ENCODE peak calls at places on chromosomes 11 and 22, in eight cellular contexts. C, J, F, U, D, S, X and M are unnamed samples.
A peak's percentile ranks its signal among the peaks of the same experiment; 100 is the strongest.

GRCh38 chr11:32952421-32952820 is 59.8 kb downstream of the QSER1 start:
- DNase-seq in X (no peak), J (no peak), D (no peak), C (no peak), F (no peak), S (no peak), U (no peak), M (no peak)

GRCh38 chr11:83722392-83722791 is 436.2 kb upstream of the CCDC90B start:
- DNase-seq in U (no peak), D (peak; percentile 50), F (no peak), C (no peak), X (no peak), S (no peak), J (no peak), M (no peak)

GRCh38 chr11:125304111-125304639 is 139.6 kb downstream of the PKNOX2 start:
- DNase-seq in X (no peak), C (no peak), F (no peak), S (no peak), J (no peak), U (no peak), D (no peak), M (no peak)

GRCh38 chr11:68839953-68840641 is 1.6 kb downstream of the CPT1A start:
- DNase-seq in X (no peak), C (no peak), F (no peak), J (no peak), U (peak; percentile 56), S (no peak), D (no peak), M (no peak)

GRCh38 chr11:9853929-9854557 is 190.2 kb downstream of the SWAP70 start:
- DNase-seq in J (no peak), D (no peak), U (no peak), X (no peak), C (no peak), S (no peak), F (no peak), M (no peak)

GRCh38 chr11:12949456-12949855 is 59.7 kb upstream of the RASSF10 start:
- DNase-seq in S (no peak), J (no peak), D (no peak), C (no peak), F (no peak), U (no peak), X (no peak), M (no peak)

GRCh38 chr11:40160418-40160817 is 1299.0 kb downstream of the LRRC4C start:
- DNase-seq in X (no peak), F (no peak), D (no peak), J (no peak), C (no peak), U (no peak), S (no peak), M (no peak)

GRCh38 chr11:68432874-68433273 is 27.7 kb upstream of the PPP6R3 start:
- DNase-seq in D (no peak), U (no peak), X (no peak), C (no peak), F (no peak), J (no peak), S (no peak), M (no peak)

GRCh38 chr11:63876616-63877015 is 37.7 kb downstream of the MARK2 start:
- DNase-seq in X (no peak), C (no peak), J (no peak), F (no peak), S (no peak), U (no peak), D (no peak), M (no peak)

GRCh38 chr11:117220568-117220967 is 11.3 kb downstream of the PCSK7 start:
- DNase-seq in D (no peak), S (no peak), C (peak; percentile 56), J (peak; percentile 55), U (no peak), F (no peak), X (no peak), M (peak; percentile 94)

GRCh38 chr11:72951193-72951592 is 137.0 kb downstream of the ATG16L2 start:
- DNase-seq in U (no peak), X (no peak), J (no peak), D (no peak), C (no peak), S (no peak), F (no peak), M (no peak)

GRCh38 chr11:112270551-112271180 is 10.0 kb upstream of the PLET1 start:
- DNase-seq in C (no peak), S (no peak), X (no peak), D (no peak), F (no peak), J (no peak), U (no peak), M (no peak)

GRCh38 chr11:125257751-125258150 is 93.2 kb downstream of the PKNOX2 start:
- DNase-seq in C (no peak), J (no peak), S (no peak), F (no peak), U (no peak), D (no peak), X (no peak), M (no peak)

GRCh38 chr11:99325807-99326206 is 305.1 kb downstream of the CNTN5 start:
- DNase-seq in X (peak; percentile 3), J (no peak), U (no peak), S (no peak), D (no peak), F (peak; percentile 2), C (no peak), M (no peak)

GRCh38 chr22:39444937-39445465 is 11.8 kb upstream of the MGAT3 start:
- DNase-seq in D (no peak), S (no peak), U (no peak), J (no peak), C (no peak), F (no peak), X (no peak), M (no peak)

GRCh38 chr22:39450258-39450955 is 6.4 kb upstream of the MGAT3 start:
- DNase-seq in D (no peak), X (no peak), C (no peak), J (no peak), S (no peak), F (no peak), U (no peak), M (no peak)

GRCh38 chr22:39449708-39450107 is 7.1 kb upstream of the MGAT3 start:
- DNase-seq in D (no peak), J (no peak), F (no peak), X (no peak), C (no peak), S (no peak), U (no peak), M (no peak)

GRCh38 chr22:39446239-39446721 is 10.5 kb upstream of the MGAT3 start:
- DNase-seq in D (peak; percentile 68), J (no peak), X (no peak), U (peak; percentile 51), S (peak; percentile 59), C (no peak), F (no peak), M (no peak)

DNA sequence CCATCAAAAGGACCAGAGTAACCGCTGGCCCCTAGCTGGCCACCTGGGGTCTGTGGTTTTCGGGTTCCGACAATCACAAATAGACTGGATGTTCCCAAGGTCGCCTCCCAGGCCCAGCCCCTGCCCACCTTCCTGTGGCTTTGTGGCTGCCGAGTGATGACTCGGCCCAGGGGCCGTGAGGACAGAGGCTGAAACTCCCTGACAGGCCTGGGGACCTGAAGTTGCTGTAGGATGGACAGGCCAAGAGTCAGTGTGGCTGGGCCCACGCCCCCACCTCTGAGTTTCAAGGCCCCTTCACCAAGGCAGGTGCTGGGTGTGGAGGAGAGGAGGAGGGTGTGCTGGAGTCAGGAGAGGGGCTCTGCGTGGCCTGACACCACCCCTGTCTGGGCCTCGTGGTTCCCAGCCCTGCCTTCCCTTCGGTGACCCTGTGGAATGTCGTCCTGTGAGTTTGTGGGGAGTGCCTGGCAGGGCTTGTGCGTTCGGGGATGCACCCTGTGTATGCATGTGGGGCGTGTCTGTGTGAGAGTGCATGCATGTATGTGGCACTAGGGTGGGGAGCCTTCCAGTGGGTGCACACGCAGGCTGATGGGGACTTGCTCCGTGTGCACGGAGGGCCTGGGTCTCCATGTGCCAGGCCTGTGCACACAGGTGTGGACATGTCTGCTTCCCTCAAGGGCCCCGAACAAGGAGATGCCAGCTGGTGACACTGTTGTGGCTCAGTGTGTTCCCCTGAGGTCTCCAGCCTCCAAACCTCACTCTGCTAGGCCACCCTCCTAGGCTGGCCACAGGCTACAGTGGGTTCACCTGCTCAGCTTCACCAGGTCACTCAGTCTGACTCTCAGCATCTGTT is 8.4 kb upstream of the MGAT3 start:
- DNase-seq in S (no peak), D (peak; percentile 59), J (no peak), C (no peak), U (no peak), F (no peak), X (no peak), M (no peak)
- H3K27me3 ChIP-seq in S (no peaks in the 10 kb centered on the region), D (no peaks in the 10 kb centered on the region), J (no peaks in the 10 kb centered on the region), C (no peaks in the 10 kb centered on the region), U (no peaks in the 10 kb centered on the region), F (peaks cover 45% of the 10 kb centered on the region), X (no peaks in the 10 kb centered on the region), M (peaks cover 4% of the 10 kb centered on the region)

GRCh38 chr22:24803064-24803542 is 2.9 kb upstream of the SGSM1 start:
- DNase-seq in X (peak; percentile 73), U (peak; percentile 71), D (peak; percentile 65), F (peak; percentile 46), C (no peak), S (no peak), J (peak; percentile 61), M (no peak)
- TF ChIP-seq EP300 in X (no peak), U (no peak), D (no peak), F (no peak), C (no peak), S (no peak), J (no peak), M (no peak)

DNA sequence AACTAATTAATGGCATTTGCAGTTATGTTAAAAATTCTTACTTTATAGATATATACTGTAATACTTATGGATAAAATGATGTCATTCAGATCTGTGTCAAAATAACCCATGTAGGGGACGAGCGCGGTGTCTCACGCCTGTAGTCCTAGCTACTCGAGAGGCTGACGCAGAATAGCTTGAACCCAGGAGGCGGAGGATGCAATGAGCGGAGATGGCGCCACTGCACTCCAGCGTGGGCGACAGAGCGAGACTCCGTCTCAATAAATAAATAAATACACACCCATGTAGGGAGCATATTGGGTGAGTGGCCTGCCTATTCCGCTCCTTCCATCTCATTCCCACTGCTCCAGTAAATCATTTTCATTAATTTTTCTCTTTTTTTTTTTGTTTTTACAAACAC is 7.1 kb downstream of the SNU13 start:
- DNase-seq in J (no peak), D (no peak), S (no peak), F (no peak), C (no peak), U (no peak), X (no peak), M (peak; percentile 57)
- H3K36me3 ChIP-seq in J (peaks cover 46% of the 10 kb centered on the region), D (peaks cover 23% of the 10 kb centered on the region), S (peaks cover 14% of the 10 kb centered on the region), F (peaks cover 28% of the 10 kb centered on the region), C (no peaks in the 10 kb centered on the region), U (peaks cover 16% of the 10 kb centered on the region), X (peaks cover 2% of the 10 kb centered on the region), M (peaks cover 7% of the 10 kb centered on the region)

DNA sequence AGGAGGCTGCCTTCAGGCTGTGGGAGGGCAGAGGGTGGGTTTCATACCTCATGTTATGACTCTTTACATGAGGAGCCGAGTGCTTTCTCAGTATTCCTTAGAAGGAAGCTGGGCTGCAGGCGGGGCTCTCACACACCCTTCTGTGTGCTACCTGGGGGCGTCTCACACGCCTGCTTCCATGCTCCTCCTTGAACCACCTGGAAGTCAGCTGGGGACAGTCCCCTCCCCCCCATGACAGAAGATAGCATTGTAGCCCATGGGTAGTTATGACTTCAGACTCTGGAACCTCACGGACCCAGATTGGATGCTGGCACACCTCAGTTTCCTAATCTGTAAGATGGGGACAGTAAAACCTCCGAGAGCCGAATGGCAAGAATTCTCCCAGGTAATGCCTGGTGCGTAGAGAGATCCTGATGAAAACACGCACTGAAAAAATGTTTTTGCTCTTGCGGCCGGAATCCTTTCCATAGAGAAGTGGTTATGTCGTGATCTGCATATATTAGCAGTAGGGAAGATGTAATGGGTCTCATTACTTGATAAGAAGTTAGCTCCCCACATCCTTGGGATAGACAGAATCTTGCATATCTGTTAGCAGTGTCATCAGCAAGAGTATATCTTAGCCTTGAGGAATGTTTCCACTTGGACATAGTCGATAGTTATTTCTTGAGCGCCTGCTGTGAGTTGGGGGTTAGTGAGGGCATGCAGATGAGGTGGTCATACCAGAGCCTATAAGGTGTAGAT is 4.8 kb downstream of the DAGLA start:
- DNase-seq in F (no peak), U (no peak), X (no peak), D (no peak), S (no peak), J (no peak), C (no peak), M (no peak)
- H3K27me3 ChIP-seq in F (no peaks in the 10 kb centered on the region), U (no peaks in the 10 kb centered on the region), X (peaks cover 8% of the 10 kb centered on the region), D (no peaks in the 10 kb centered on the region), S (peaks cover 6% of the 10 kb centered on the region), J (peaks cover 6% of the 10 kb centered on the region), C (no peaks in the 10 kb centered on the region), M (peaks cover 13% of the 10 kb centered on the region)